ENCODE peak calls at places on chromosome 7, in five cellular contexts. R is Kasumi-1; O is activated naive CD4-positive, alpha-beta T cell treated with anti-CD3 and anti-CD28 coated beads for 36 hours; D is Ammon's horn; J is ovary. B is an unnamed sample.
A peak's percentile ranks its signal among the peaks of the same experiment; 100 is the strongest.

GRCh38 chr7:27424231-27424630 is 181.6 kb downstream of the EVX1 start:
- DNase-seq in R (no peak), O (no peak), J (no peak), D (no peak), B (no peak)

GRCh38 chr7:139557857-139558581 is 34.5 kb downstream of the CLEC2L start:
- DNase-seq in R (no peak), D (no peak), O (no peak), J (no peak), B (no peak)

GRCh38 chr7:25031007-25031406 is 51.0 kb upstream of the OSBPL3 start:
- DNase-seq in D (no peak), J (no peak), O (peak; percentile 15), R (no peak), B (peak; percentile 35)

GRCh38 chr7:122310119-122311021 is 5.8 kb upstream of the FEZF1 start:
- DNase-seq in D (no peak), R (no peak), O (no peak), J (no peak), B (no peak)

GRCh38 chr7:13240349-13240748 is 552.9 kb downstream of the ARL4A start:
- DNase-seq in R (no peak), D (no peak), J (no peak), O (no peak), B (no peak)

GRCh38 chr7:134856141-134856540 is 76.7 kb downstream of the CALD1 start:
- DNase-seq in R (no peak), J (no peak), D (no peak), O (no peak), B (no peak)

GRCh38 chr7:5693529-5693928 is 87.9 kb downstream of the RNF216 start:
- DNase-seq in D (peak; percentile 77), O (no peak), R (peak; percentile 91), J (no peak), B (no peak)

GRCh38 chr7:66356277-66356721 is 151.2 kb downstream of the TPST1 start:
- DNase-seq in J (no peak), D (no peak), R (no peak), O (no peak), B (no peak)

GRCh38 chr7:13115157-13115772 is 427.8 kb downstream of the ARL4A start:
- DNase-seq in O (no peak), D (no peak), J (no peak), R (no peak), B (no peak)

GRCh38 chr7:5428470-5429252 is 5.0 kb upstream of the TNRC18 start:
- DNase-seq in D (peak; percentile 82), J (peak; percentile 76), R (peak; percentile 37), O (no peak), B (peak; percentile 19)

GRCh38 chr7:11427686-11428273 is 404.2 kb downstream of the THSD7A start:
- DNase-seq in O (peak; percentile 6), D (peak; percentile 82), R (peak; percentile 30), J (no peak), B (no peak)

GRCh38 chr7:70208236-70209063 is 610.2 kb downstream of the AUTS2 start:
- DNase-seq in J (no peak), R (no peak), D (no peak), O (no peak), B (no peak)

GRCh38 chr7:138875794-138876193 is 77.8 kb upstream of the ATP6V0A4 start:
- DNase-seq in D (no peak), R (no peak), O (peak; percentile 81), J (no peak), B (peak; percentile 80)

GRCh38 chr7:157440346-157441022 is 103.7 kb downstream of the DNAJB6 start:
- DNase-seq in R (no peak), D (no peak), J (no peak), O (no peak), B (no peak)

GRCh38 chr7:158350166-158350900 is 237.3 kb downstream of the PTPRN2 start:
- DNase-seq in D (no peak), J (no peak), R (no peak), O (no peak), B (no peak)

GRCh38 chr7:5634107-5634950 is 147.1 kb downstream of the RNF216 start:
- DNase-seq in O (no peak), J (peak; percentile 58), R (peak; percentile 24), D (peak; percentile 90), B (no peak)

GRCh38 chr7:140899883-140900282 is 24.8 kb downstream of the BRAF start:
- DNase-seq in O (no peak), J (no peak), D (peak; percentile 73), R (no peak), B (no peak)

B was measured in activated CD4-positive, alpha-beta memory T cell treated with anti-CD3 and anti-CD28 coated beads for 36 hours.